ENCODE peak calls at places on chromosome 13, in nine cellular contexts. O is prostate gland, G is breast epithelium, F is NT2/D1, U is heart left ventricle, D is body of pancreas, M is Caco-2, N is GM23338, K is ascending aorta. A is an unnamed sample. For H3K27me3, the result is how much of the 10 kb centered on the place peaks cover.

GRCh38 chr13:50236898-50237318 is 221.7 kb downstream of the KCNRG start:
- DNase-seq in N (no peak), K (no peak), M (no peak), D (no peak), G (no peak), U (no peak), O (no peak), F (no peak), A (no peak)

GRCh38 chr13:109707044-109707794 is 79.2 kb downstream of the IRS2 start:
- DNase-seq in M (no peak), F (no peak), D (no peak), K (no peak), N (no peak), U (no peak), O (no peak), G (no peak), A (no peak)

GRCh38 chr13:58397596-58398387 is 766.2 kb downstream of the PCDH17 start:
- DNase-seq in M (no peak), U (peak), F (no peak), O (no peak), K (no peak), N (no peak), G (no peak), D (no peak), A (no peak)

GRCh38 chr13:98890186-98890585 is 87.7 kb downstream of the DOCK9 start:
- DNase-seq in K (no peak), F (no peak), N (no peak), U (no peak), D (no peak), M (no peak), O (peak), G (no peak), A (no peak)

GRCh38 chr13:35549481-35549880 is 73.0 kb upstream of the MAB21L1 start:
- DNase-seq in D (no peak), G (no peak), U (no peak), F (no peak), N (no peak), K (no peak), M (no peak), O (no peak), A (no peak)

GRCh38 chr13:48110132-48110868 is 15.4 kb upstream of the MED4 start:
- DNase-seq in O (no peak), D (no peak), K (no peak), G (no peak), U (no peak), M (no peak), N (no peak), F (no peak), A (no peak)

GRCh38 chr13:94459116-94459515 is 20.4 kb downstream of the DCT start:
- DNase-seq in O (no peak), F (no peak), D (no peak), K (no peak), U (no peak), M (no peak), G (no peak), N (no peak), A (no peak)

GRCh38 chr13:30159446-30159839 is 147.9 kb downstream of the KATNAL1 start:
- DNase-seq in F (no peak), K (no peak), N (no peak), D (no peak), U (no peak), M (no peak), G (no peak), O (no peak), A (no peak)

GRCh38 chr13:98927954-98928927 is 49.6 kb downstream of the DOCK9 start:
- DNase-seq in M (peak), K (no peak), G (no peak), O (no peak), D (no peak), U (no peak), N (peak), F (peak), A (no peak)

GRCh38 chr13:45811891-45812583 is 39.5 kb downstream of the SIAH3 start:
- DNase-seq in U (no peak), D (no peak), F (no peak), O (no peak), K (peak), M (no peak), G (no peak), N (no peak), A (no peak)

GRCh38 chr13:29801737-29802305 is 48.6 kb downstream of the UBL3 start:
- DNase-seq in D (no peak), M (no peak), F (no peak), G (no peak), O (no peak), N (peak), K (no peak), U (no peak), A (no peak)

GRCh38 chr13:48505597-48506091 is 27.2 kb downstream of the RCBTB2 start:
- DNase-seq in O (peak), U (peak), G (no peak), K (peak), D (peak), F (no peak), N (no peak), M (no peak), A (no peak)

GRCh38 chr13:99417151-99417820 is 84.0 kb upstream of the TM9SF2 start:
- DNase-seq in M (peak), U (no peak), G (peak), F (no peak), D (no peak), N (peak), O (no peak), K (peak), A (peak)

GRCh38 chr13:93535256-93535655 is 308.6 kb downstream of the GPC6 start:
- DNase-seq in U (no peak), N (no peak), K (no peak), O (no peak), F (no peak), M (no peak), D (no peak), G (no peak), A (no peak)

GRCh38 chr13:23794267-23795161 is 94.7 kb downstream of the MIPEP start:
- DNase-seq in D (no peak), O (no peak), U (no peak), N (no peak), F (no peak), K (no peak), M (no peak), G (no peak), A (no peak)

GRCh38 chr13:84641491-84641890 is 759.2 kb upstream of the SLITRK1 start:
- DNase-seq in D (no peak), G (no peak), K (no peak), N (no peak), U (no peak), O (no peak), M (no peak), F (no peak), A (no peak)

GRCh38 chr13:41273806-41274441 is 10.5 kb upstream of the MTRF1 start:
- DNase-seq in M (no peak), G (no peak), O (no peak), K (no peak), D (no peak), F (no peak), N (no peak), U (no peak), A (no peak)

GRCh38 chr13:49833402-49833801 is 40.9 kb upstream of the KPNA3 start:
- DNase-seq in U (no peak), N (no peak), D (no peak), G (no peak), F (no peak), O (no peak), K (no peak), M (no peak), A (no peak)

GRCh38 chr13:44523176-44524017 is 52.7 kb downstream of the TSC22D1 start:
- DNase-seq in N (peak), O (peak), D (peak), G (no peak), F (no peak), U (no peak), M (no peak), K (no peak), A (no peak)

GRCh38 chr13:41614671-41615519 is 157.5 kb downstream of the RGCC start:
- DNase-seq in D (no peak), K (no peak), M (peak), G (no peak), N (no peak), F (no peak), U (no peak), O (no peak), A (no peak)

GRCh38 chr13:41463823-41464602 is 6.7 kb downstream of the RGCC start:
- DNase-seq in G (no peak), F (no peak), D (no peak), K (no peak), N (no peak), O (no peak), U (no peak), M (no peak), A (no peak)

GRCh38 chr13:97344250-97345175 is 89.5 kb upstream of the RAP2A start:
- DNase-seq in D (peak), G (no peak), F (no peak), N (peak), K (no peak), U (peak), M (peak), O (peak), A (peak)

GRCh38 chr13:24264976-24265375 is 44.4 kb upstream of the C1QTNF9 start:
- DNase-seq in N (no peak), D (no peak), F (no peak), M (no peak), U (no peak), O (no peak), G (no peak), K (no peak), A (no peak)

GRCh38 chr13:113001251-113002140 is 32.5 kb downstream of the MCF2L start:
- DNase-seq in F (peak), K (no peak), N (peak), M (peak), G (peak), O (peak), D (peak), U (peak), A (no peak)

DNA sequence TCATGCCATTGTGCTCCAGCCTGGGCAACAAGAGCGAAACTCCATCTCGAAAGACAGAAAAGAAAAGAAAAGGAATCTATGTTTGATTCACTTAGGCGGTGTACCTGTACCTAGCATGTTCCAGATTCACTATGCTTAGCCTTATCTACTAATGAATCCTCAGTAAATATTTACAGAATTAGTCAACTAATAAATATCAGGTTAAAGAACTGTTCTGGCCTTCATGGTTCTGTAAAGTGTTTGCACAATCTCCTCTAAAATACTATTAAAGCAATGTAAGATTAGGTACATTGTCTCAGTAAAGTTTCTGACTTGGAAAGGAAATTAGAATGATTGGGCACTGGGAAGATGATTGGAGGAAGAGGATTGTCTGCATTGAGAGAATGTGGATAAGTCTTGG is 2770.4 kb downstream of the PCDH9 start:
- DNase-seq in K (no peak), D (no peak), N (no peak), M (no peak), U (no peak), O (no peak), G (no peak), F (no peak), A (no peak)
- H3K4me3 ChIP-seq in K (no peak), D (no peak), N (no peak), M (no peak), U (no peak), O (no peak), G (no peak), F (no peak), A (no peak)

DNA sequence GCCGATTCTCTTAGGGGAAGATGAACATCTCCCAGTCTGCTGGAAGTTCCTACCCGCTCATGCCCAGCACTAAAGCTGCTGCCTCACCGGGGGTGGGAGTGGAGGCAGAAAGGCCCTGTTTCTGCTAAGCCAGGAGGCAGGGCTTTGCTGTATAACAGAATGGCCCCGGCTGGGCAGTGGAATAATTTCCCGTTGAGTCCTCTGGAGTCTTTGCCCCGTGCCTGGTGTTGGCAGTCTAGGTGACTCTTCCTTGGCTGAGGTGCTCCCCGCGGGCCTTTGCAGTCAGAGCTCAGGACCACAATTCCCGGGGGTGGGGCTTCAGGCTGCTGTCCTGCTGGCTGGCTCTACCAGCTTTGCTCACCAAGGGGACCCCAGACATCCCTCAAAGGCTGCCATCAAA is 209.7 kb downstream of the TEX29 start:
- DNase-seq in D (no peak), O (no peak), U (no peak), F (no peak), G (no peak), M (no peak), N (no peak), K (no peak), A (no peak)
- H3K27me3 ChIP-seq in D (under half), O (under half), U (under half), F (under half), G (under half), M (under half), N (under half), K (under half), A (under half)

GRCh38 chr13:114129649-114130062 is 2.8 kb downstream of the RASA3 start:
- DNase-seq in F (no peak), N (no peak), K (peak), O (no peak), D (no peak), M (no peak), U (no peak), G (no peak), A (no peak)
- H3K4me3 ChIP-seq in F (no peak), N (peak), K (no peak), O (no peak), D (no peak), M (no peak), U (no peak), G (no peak), A (no peak)

GRCh38 chr13:32453981-32454380 is 26.1 kb upstream of the N4BP2L1 start:
- DNase-seq in F (no peak), M (no peak), G (no peak), K (no peak), O (no peak), N (no peak), D (no peak), U (no peak), A (no peak)
- H3K27me3 ChIP-seq in F (under half), M (under half), G (under half), K (under half), O (under half), N (under half), D (under half), U (under half), A (under half)